ENCODE peak calls at places on chromosomes 16 and 17, in eight cellular contexts. L is GM23248, G is HCT116, I is GM23338, U is SK-N-SH, Q is OCI-LY7, N is PC-9, E is hepatocyte. Z is an unnamed sample. For H3K9me2, the result is how much of the 10 kb centered on the place peaks cover.

GRCh38 chr17:63961355-63962207 is 11.1 kb downstream of the SCN4A start:
- DNase-seq in L (peak), G (peak), I (peak), U (peak), Q (peak), N (peak), E (peak), Z (peak)

GRCh38 chr17:39606434-39607056 is 1.2 kb downstream of the NEUROD2 start:
- DNase-seq in L (no peak), G (no peak), I (peak), U (no peak), Q (no peak), N (no peak), E (no peak), Z (no peak)

GRCh38 chr16:89484923-89485679 is 5.3 kb downstream of the ANKRD11 start:
- DNase-seq in L (no peak), G (no peak), I (peak), U (no peak), Q (peak), N (no peak), E (no peak), Z (no peak)

GRCh38 chr17:78368348-78368747 is 8.5 kb upstream of the SOCS3 start:
- DNase-seq in L (no peak), G (no peak), I (no peak), U (no peak), Q (no peak), N (no peak), E (no peak), Z (no peak)

GRCh38 chr17:5299383-5299782 is 17.3 kb downstream of the RABEP1 start:
- DNase-seq in L (peak), G (no peak), I (no peak), U (no peak), Q (no peak), N (no peak), E (no peak), Z (no peak)

GRCh38 chr16:64459821-64460220 is 662.0 kb downstream of the CDH11 start:
- DNase-seq in L (peak), G (no peak), I (no peak), U (no peak), Q (no peak), N (no peak), E (peak), Z (no peak)

GRCh38 chr16:50269061-50269705 is 2.8 kb downstream of the ADCY7 start:
- DNase-seq in L (no peak), G (no peak), I (no peak), U (no peak), Q (no peak), N (no peak), E (no peak), Z (no peak)

GRCh38 chr16:1538804-1539520 is 5.5 kb downstream of the TMEM204 start:
- DNase-seq in L (no peak), G (no peak), I (peak), U (peak), Q (peak), N (no peak), E (no peak), Z (peak)

GRCh38 chr17:74514632-74515035 is 16.6 kb downstream of the CD300LB start:
- DNase-seq in L (peak), G (no peak), I (no peak), U (no peak), Q (no peak), N (peak), E (no peak), Z (no peak)

GRCh38 chr16:29779474-29779873 is 1.4 kb downstream of the ZG16 start:
- DNase-seq in L (no peak), G (no peak), I (peak), U (no peak), Q (no peak), N (peak), E (no peak), Z (no peak)

GRCh38 chr16:625402-626173 is 5.2 kb upstream of the WFIKKN1 start:
- DNase-seq in L (no peak), G (no peak), I (no peak), U (no peak), Q (no peak), N (no peak), E (no peak), Z (no peak)

GRCh38 chr16:23359092-23359760 is 57.1 kb downstream of the SCNN1B start:
- DNase-seq in L (peak), G (no peak), I (no peak), U (no peak), Q (peak), N (no peak), E (no peak), Z (no peak)

GRCh38 chr17:54972406-54973138 is 4.0 kb downstream of the STXBP4 start:
- DNase-seq in L (no peak), G (no peak), I (no peak), U (no peak), Q (no peak), N (no peak), E (no peak), Z (no peak)

GRCh38 chr17:40548982-40549680 is 16.1 kb downstream of the CCR7 start:
- DNase-seq in L (peak), G (no peak), I (no peak), U (peak), Q (no peak), N (peak), E (no peak), Z (no peak)

GRCh38 chr16:4090476-4090875 is 25.8 kb downstream of the ADCY9 start:
- DNase-seq in L (peak), G (no peak), I (no peak), U (no peak), Q (no peak), N (no peak), E (no peak), Z (no peak)

GRCh38 chr17:50064253-50064991 is 8.5 kb downstream of the ITGA3 start:
- DNase-seq in L (peak), G (peak), I (peak), U (peak), Q (no peak), N (peak), E (peak), Z (no peak)

GRCh38 chr17:8940866-8941471 is 24.5 kb downstream of the PIK3R5 start:
- DNase-seq in L (no peak), G (no peak), I (no peak), U (no peak), Q (no peak), N (no peak), E (no peak), Z (no peak)

GRCh38 chr17:7922499-7923289 is 6.6 kb upstream of the RNF227 start:
- DNase-seq in L (peak), G (no peak), I (peak), U (no peak), Q (no peak), N (no peak), E (peak), Z (no peak)

GRCh38 chr17:82399601-82400101 is 18.5 kb upstream of the HEXD start:
- DNase-seq in L (no peak), G (no peak), I (no peak), U (peak), Q (no peak), N (no peak), E (no peak), Z (no peak)

GRCh38 chr17:63537001-63537400 is 13.3 kb upstream of the DCAF7 start:
- DNase-seq in L (no peak), G (no peak), I (no peak), U (peak), Q (no peak), N (no peak), E (no peak), Z (no peak)

GRCh38 chr17:27451906-27452305 is 4.3 kb upstream of the KSR1 start:
- DNase-seq in L (no peak), G (no peak), I (no peak), U (no peak), Q (no peak), N (no peak), E (no peak), Z (no peak)

GRCh38 chr17:12977008-12977751 is 40.6 kb downstream of the ELAC2 start:
- DNase-seq in L (peak), G (no peak), I (peak), U (no peak), Q (no peak), N (no peak), E (no peak), Z (no peak)

GRCh38 chr17:75619506-75620431 is 13.5 kb upstream of the SMIM5 start:
- DNase-seq in L (peak), G (no peak), I (peak), U (peak), Q (peak), N (no peak), E (no peak), Z (no peak)

GRCh38 chr17:79465011-79466006 is 145.5 kb downstream of the RBFOX3 start:
- DNase-seq in L (no peak), G (no peak), I (no peak), U (peak), Q (no peak), N (no peak), E (no peak), Z (no peak)

GRCh38 chr17:63949576-63950250 is 17.6 kb upstream of the CD79B start:
- DNase-seq in L (no peak), G (no peak), I (no peak), U (no peak), Q (no peak), N (no peak), E (no peak), Z (no peak)

GRCh38 chr17:80647746-80648145 is 103.1 kb downstream of the RPTOR start:
- DNase-seq in L (peak), G (no peak), I (no peak), U (no peak), Q (no peak), N (no peak), E (no peak), Z (no peak)

GRCh38 chr16:27405546-27406451 is 3.8 kb downstream of the IL21R start:
- DNase-seq in L (peak), G (no peak), I (no peak), U (no peak), Q (peak), N (no peak), E (no peak), Z (no peak)

GRCh38 chr16:2482181-2483107 is 7.5 kb downstream of the TBC1D24 start:
- DNase-seq in L (peak), G (no peak), I (no peak), U (peak), Q (no peak), N (no peak), E (no peak), Z (no peak)

GRCh38 chr17:48429638-48430586 is at the start of gene SKAP1:
- DNase-seq in L (peak), G (no peak), I (peak), U (peak), Q (no peak), N (peak), E (peak), Z (no peak)

GRCh38 chr16:21263640-21264211 is 14.4 kb downstream of the CRYM start:
- DNase-seq in L (peak), G (no peak), I (no peak), U (peak), Q (peak), N (no peak), E (peak), Z (no peak)

DNA sequence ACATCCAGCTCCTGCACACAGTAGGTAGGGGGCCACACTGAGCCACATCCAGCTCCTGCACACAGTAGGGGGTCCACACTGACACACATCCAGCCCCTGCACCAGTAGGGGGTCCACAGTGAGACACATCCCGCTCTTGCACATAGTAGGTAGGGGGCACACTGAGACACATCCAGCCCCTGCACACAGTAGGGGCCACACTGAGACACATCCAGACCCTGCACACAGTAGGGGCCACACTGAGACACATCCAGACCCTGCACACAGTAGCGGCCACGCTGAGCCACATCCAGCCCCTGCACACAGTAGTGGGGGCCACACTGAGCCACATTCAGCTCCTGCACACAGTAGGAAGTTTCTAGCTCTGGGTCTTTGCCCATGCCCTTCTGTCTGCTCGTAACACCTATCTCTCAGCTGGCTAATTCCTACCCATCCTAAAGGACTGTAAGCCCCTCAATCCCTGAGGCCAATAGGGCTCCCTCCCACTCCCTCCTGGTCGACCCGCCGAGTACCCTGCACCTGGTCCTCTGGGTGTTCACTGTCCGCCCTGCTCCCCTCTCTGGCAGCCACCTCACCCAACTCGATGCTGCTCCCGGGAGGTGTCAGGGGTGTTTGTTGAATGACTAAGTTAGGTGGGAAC is 9.4 kb upstream of the ATP2A3 start:
- DNase-seq in L (no peak), G (no peak), I (no peak), U (peak), Q (no peak), N (no peak), E (no peak), Z (no peak)
- H3K9me2 ChIP-seq in L (under half), G (under half), I (under half), U (under half), Q (under half), N (under half), E (under half), Z (under half)

GRCh38 chr16:67943619-67944503 is at the start of gene LCAT:
- DNase-seq in L (no peak), G (no peak), I (no peak), U (no peak), Q (no peak), N (no peak), E (no peak), Z (no peak)
- H3K4me2 ChIP-seq in L (no peak), G (no peak), I (no peak), U (no peak), Q (no peak), N (no peak), E (no peak), Z (no peak)

GRCh38 chr17:76888661-76889060 is 20.5 kb downstream of the MGAT5B start:
- DNase-seq in L (no peak), G (no peak), I (peak), U (no peak), Q (no peak), N (no peak), E (no peak), Z (no peak)

GRCh38 chr17:76887809-76888208 is 19.6 kb downstream of the MGAT5B start:
- DNase-seq in L (no peak), G (no peak), I (peak), U (no peak), Q (no peak), N (no peak), E (no peak), Z (peak)

GRCh38 chr17:76883744-76884525 is 15.7 kb downstream of the MGAT5B start:
- DNase-seq in L (no peak), G (no peak), I (no peak), U (no peak), Q (no peak), N (no peak), E (no peak), Z (no peak)

GRCh38 chr17:76884995-76885896 is 17.0 kb downstream of the MGAT5B start:
- DNase-seq in L (no peak), G (no peak), I (peak), U (peak), Q (no peak), N (no peak), E (no peak), Z (no peak)

GRCh38 chr17:76886395-76886794 is 18.2 kb downstream of the MGAT5B start:
- DNase-seq in L (no peak), G (no peak), I (no peak), U (no peak), Q (no peak), N (no peak), E (no peak), Z (no peak)
- H3K9me2 ChIP-seq in L (under half), G (under half), I (under half), U (under half), Q (under half), N (under half), E (under half), Z (under half)

GRCh38 chr16:69888005-69888560 is 63.1 kb upstream of the CLEC18A start:
- DNase-seq in L (no peak), G (no peak), I (no peak), U (no peak), Q (no peak), N (no peak), E (no peak), Z (peak)
- H3K4me2 ChIP-seq in L (no peak), G (no peak), I (no peak), U (no peak), Q (no peak), N (no peak), E (no peak), Z (no peak)

GRCh38 chr16:86569843-86570447 is 3.3 kb downstream of the FOXC2 start:
- DNase-seq in L (no peak), G (no peak), I (no peak), U (no peak), Q (peak), N (no peak), E (no peak), Z (no peak)

GRCh38 chr16:86566966-86567700 is 504 bp downstream of the FOXC2 start:
- DNase-seq in L (peak), G (no peak), I (peak), U (no peak), Q (no peak), N (no peak), E (peak), Z (no peak)

GRCh38 chr16:86567701-86568571 is 1.3 kb downstream of the FOXC2 start:
- DNase-seq in L (peak), G (no peak), I (peak), U (no peak), Q (no peak), N (no peak), E (peak), Z (no peak)

GRCh38 chr16:86570542-86571196 is 4.0 kb downstream of the FOXC2 start:
- DNase-seq in L (no peak), G (no peak), I (peak), U (no peak), Q (peak), N (no peak), E (no peak), Z (no peak)

GRCh38 chr16:86568677-86569623 is 2.3 kb downstream of the FOXC2 start:
- DNase-seq in L (no peak), G (no peak), I (peak), U (no peak), Q (no peak), N (no peak), E (no peak), Z (no peak)
- H3K9me2 ChIP-seq in L (under half), G (under half), I (under half), U (under half), Q (under half), N (under half), E (under half), Z (under half)

DNA sequence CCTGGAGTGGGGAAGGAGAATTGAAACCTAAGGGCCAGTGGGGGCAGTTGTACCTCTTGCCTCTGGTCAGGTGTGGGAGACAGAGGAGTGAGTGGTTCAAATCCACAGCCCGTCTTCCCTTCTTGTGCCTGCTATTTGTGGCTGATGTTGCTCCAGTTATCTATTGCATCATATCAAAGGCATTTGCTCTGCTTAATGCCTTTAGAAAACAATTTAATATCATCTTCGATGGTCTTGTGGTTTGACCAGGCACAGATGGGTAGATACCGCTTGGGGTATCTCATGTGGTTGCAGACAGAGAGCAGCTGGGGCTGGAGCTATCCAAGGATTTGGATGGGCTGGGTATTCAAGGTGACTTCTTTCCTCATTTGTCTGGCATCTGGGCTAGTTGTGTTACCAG is 376.1 kb upstream of the RBFOX1 start:
- DNase-seq in L (no peak), G (no peak), I (no peak), U (no peak), Q (no peak), N (no peak), E (no peak), Z (no peak)
- H3K4me2 ChIP-seq in L (no peak), G (no peak), I (no peak), U (no peak), Q (no peak), N (no peak), E (no peak), Z (no peak)

GRCh38 chr16:55734665-55735064 is 78.9 kb downstream of the SLC6A2 start:
- DNase-seq in L (no peak), G (no peak), I (no peak), U (no peak), Q (no peak), N (no peak), E (no peak), Z (no peak)

GRCh38 chr16:55730115-55730514 is 74.3 kb downstream of the SLC6A2 start:
- DNase-seq in L (no peak), G (no peak), I (no peak), U (no peak), Q (no peak), N (no peak), E (no peak), Z (no peak)

GRCh38 chr16:55725055-55725777 is 69.4 kb downstream of the SLC6A2 start:
- DNase-seq in L (no peak), G (no peak), I (no peak), U (no peak), Q (no peak), N (no peak), E (no peak), Z (no peak)

GRCh38 chr16:55732496-55732895 is 76.7 kb downstream of the SLC6A2 start:
- DNase-seq in L (no peak), G (no peak), I (no peak), U (no peak), Q (no peak), N (no peak), E (no peak), Z (no peak)

DNA sequence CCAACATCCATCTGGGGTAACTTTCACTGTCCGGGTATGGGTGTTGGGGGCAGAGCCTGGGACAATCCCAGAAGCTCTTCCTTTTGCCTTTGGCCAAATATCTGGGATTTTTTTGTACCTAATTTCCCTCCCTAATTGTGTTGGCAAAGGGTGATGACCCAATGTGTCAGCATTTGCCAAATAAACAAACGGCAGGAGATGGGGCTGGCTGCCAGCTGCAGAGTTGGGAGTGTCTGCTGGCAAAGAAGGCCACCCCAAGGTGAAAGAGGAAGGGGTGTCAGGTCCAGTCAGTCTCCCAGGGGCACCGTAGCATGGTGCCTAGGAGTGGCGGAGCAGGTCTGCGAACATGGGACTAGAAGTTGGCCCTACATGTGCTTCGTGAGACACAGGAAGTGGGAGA is 73.0 kb downstream of the SLC6A2 start:
- DNase-seq in L (no peak), G (no peak), I (no peak), U (no peak), Q (no peak), N (no peak), E (no peak), Z (no peak)
- H3K9me2 ChIP-seq in L (under half), G (under half), I (under half), U (under half), Q (under half), N (under half), E (under half), Z (under half)

DNA sequence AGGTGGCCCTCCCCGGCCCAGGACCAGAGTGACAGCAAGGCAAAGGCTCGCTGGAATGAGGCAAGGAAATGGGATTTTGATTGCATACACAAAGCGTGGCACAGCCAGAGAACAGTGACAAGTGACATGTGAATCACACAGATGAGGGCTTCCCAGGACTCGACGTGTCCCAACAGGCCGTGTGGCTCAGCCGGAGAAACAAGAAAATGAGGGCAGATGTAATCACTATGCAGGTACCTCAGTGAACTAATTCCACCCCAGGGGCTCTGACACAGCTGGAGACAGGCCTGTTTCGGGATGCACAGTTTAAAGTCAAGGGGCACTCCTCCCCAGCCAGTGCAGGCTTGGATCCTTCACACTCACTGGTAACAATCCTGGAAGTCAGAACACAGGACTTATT is 125.4 kb downstream of the GAS7 start:
- DNase-seq in L (no peak), G (no peak), I (no peak), U (no peak), Q (no peak), N (no peak), E (no peak), Z (no peak)
- H3K4me2 ChIP-seq in L (no peak), G (no peak), I (no peak), U (no peak), Q (no peak), N (no peak), E (no peak), Z (no peak)